ENCODE peak calls at places on chromosomes 4 and X, in eight cellular contexts. T, K, N, H, D, E, P and Y are unnamed samples.

GRCh38 chr4:41507292-41507933 is 30.5 kb upstream of the LIMCH1 start:
- DNase-seq in H (no peak), N (no peak), E (no peak), K (no peak), D (no peak), P (peak; percentile 58), T (no peak), Y (no peak)

GRCh38 chrX:32448945-32449344 is 762.4 kb downstream of the DMD start:
- DNase-seq in N (no peak), K (peak; percentile 6), P (no peak), D (no peak), E (no peak), T (no peak), H (no peak), Y (no peak)

GRCh38 chrX:82748901-82749505 is 759.1 kb upstream of the POU3F4 start:
- DNase-seq in T (no peak), D (no peak), E (no peak), H (no peak), P (no peak), N (no peak), K (no peak), Y (no peak)

GRCh38 chr4:69497886-69498395 is 2.2 kb upstream of the UGT2B4 start:
- DNase-seq in N (no peak), H (no peak), E (no peak), T (no peak), D (no peak), P (no peak), K (no peak), Y (no peak)

GRCh38 chrX:15714529-15714928 is 23.5 kb upstream of the CA5B start:
- DNase-seq in N (no peak), T (no peak), D (no peak), K (no peak), P (no peak), H (peak; percentile 48), E (no peak), Y (no peak)

GRCh38 chr4:166941629-166942028 is 292.7 kb downstream of the SPOCK3 start:
- DNase-seq in E (no peak), P (no peak), N (no peak), K (peak; percentile 2), D (no peak), H (no peak), T (no peak), Y (no peak)

GRCh38 chr4:39698424-39699009 is 581 bp downstream of the UBE2K start:
- DNase-seq in E (peak; percentile 36), N (peak; percentile 34), K (no peak), H (peak; percentile 56), T (peak; percentile 73), P (no peak), D (no peak), Y (no peak)

GRCh38 chr4:150863456-150863855 is 151.6 kb downstream of the LRBA start:
- DNase-seq in D (no peak), K (no peak), P (no peak), H (no peak), N (no peak), E (no peak), T (no peak), Y (no peak)

GRCh38 chrX:18415386-18415785 is 10.0 kb upstream of the CDKL5 start:
- DNase-seq in K (no peak), N (no peak), T (no peak), E (no peak), H (no peak), P (no peak), D (no peak), Y (no peak)

GRCh38 chr4:154566639-154567204 is 3.9 kb downstream of the FGB start:
- DNase-seq in E (no peak), K (no peak), P (no peak), T (no peak), D (no peak), N (no peak), H (no peak), Y (no peak)

GRCh38 chrX:150355898-150356297 is 7.2 kb upstream of the MAMLD1 start:
- DNase-seq in P (no peak), T (no peak), D (no peak), H (no peak), E (no peak), K (no peak), N (no peak), Y (no peak)

GRCh38 chr4:156101571-156101970 is 147.9 kb upstream of the CTSO start:
- DNase-seq in N (no peak), E (no peak), P (no peak), K (no peak), D (no peak), H (no peak), T (no peak), Y (no peak)

GRCh38 chr4:184792950-184793555 is 32.7 kb downstream of the ACSL1 start:
- DNase-seq in E (peak; percentile 86), T (no peak), K (no peak), N (no peak), P (peak; percentile 84), H (no peak), D (peak; percentile 18), Y (peak; percentile 70)

GRCh38 chr4:7165874-7166201 is 26.5 kb upstream of the SORCS2 start:
- DNase-seq in P (no peak), E (no peak), T (peak; percentile 47), K (no peak), D (no peak), N (no peak), H (peak; percentile 11), Y (no peak)

GRCh38 chr4:150072906-150073714 is 5.1 kb upstream of the DCLK2 start:
- DNase-seq in P (peak; percentile 95), D (no peak), N (no peak), H (no peak), T (no peak), K (no peak), E (no peak), Y (no peak)

GRCh38 chr4:119040711-119041185 is 94.9 kb upstream of the MYOZ2 start:
- DNase-seq in T (no peak), D (no peak), K (no peak), E (peak; percentile 70), H (no peak), N (no peak), P (peak; percentile 81), Y (no peak)

GRCh38 chr4:104848597-104849225 is 298.0 kb upstream of the TET2 start:
- DNase-seq in N (no peak), K (no peak), E (no peak), H (no peak), D (no peak), P (no peak), T (no peak), Y (no peak)

GRCh38 chr4:41369680-41370079 is 113.0 kb downstream of the UCHL1 start:
- DNase-seq in H (no peak), T (no peak), N (no peak), E (peak; percentile 46), D (no peak), K (no peak), P (no peak), Y (peak; percentile 2)

GRCh38 chr4:55172694-55173287 is 47.4 kb upstream of the KDR start:
- DNase-seq in T (no peak), E (no peak), D (no peak), K (no peak), P (no peak), N (no peak), H (no peak), Y (no peak)

GRCh38 chrX:134948333-134949241 is 42.2 kb upstream of the SMIM10 start:
- DNase-seq in N (no peak), P (peak; percentile 37), E (no peak), K (no peak), T (no peak), H (no peak), D (no peak), Y (no peak)

GRCh38 chrX:20969565-20969964 is 404.7 kb upstream of the CNKSR2 start:
- DNase-seq in T (no peak), E (no peak), K (no peak), D (no peak), N (no peak), P (no peak), H (no peak), Y (no peak)

GRCh38 chr4:183905593-183906485 is 732 bp downstream of the STOX2 start:
- DNase-seq in K (peak; percentile 24), T (peak; percentile 66), P (no peak), H (peak; percentile 49), D (no peak), E (peak; percentile 8), N (peak; percentile 50), Y (no peak)